ENCODE peak calls at places on chromosomes 11 and 22, in nine cellular contexts. S is astrocyte of the cerebellum, G is Peyer's patch, Z is mammary epithelial cell, V is lower leg skin, H is breast epithelium, R is HAP-1, T is GM23248, Y is tibial artery. X is an unnamed sample.
A peak's percentile ranks its signal among the peaks of the same experiment; 100 is the strongest.

GRCh38 chr11:13465909-13466371 is 2.9 kb upstream of the BTBD10 start:
- DNase-seq in Z (no peak), R (peak; percentile 34), H (no peak), V (no peak), Y (no peak), S (no peak), G (no peak), T (peak; percentile 54), X (no peak)

GRCh38 chr11:36465449-36466163 is 44.5 kb downstream of the TRAF6 start:
- DNase-seq in G (no peak), Y (no peak), H (no peak), V (no peak), T (peak; percentile 10), R (no peak), S (no peak), Z (peak; percentile 6), X (peak; percentile 38)

GRCh38 chr11:23021287-23021863 is 161.1 kb upstream of the CCDC179 start:
- DNase-seq in R (peak; percentile 52), Y (no peak), H (no peak), V (no peak), T (peak; percentile 57), Z (no peak), G (no peak), S (peak; percentile 4), X (no peak)

GRCh38 chr22:27213291-27213690 is 555.9 kb downstream of the MIAT start:
- DNase-seq in H (no peak), Y (no peak), R (no peak), G (no peak), T (peak; percentile 39), Z (no peak), S (peak; percentile 53), V (peak; percentile 74), X (no peak)

GRCh38 chr11:118841469-118842222 is 42.0 kb upstream of the CXCR5 start:
- DNase-seq in Z (no peak), V (no peak), T (no peak), R (no peak), H (no peak), G (no peak), S (no peak), Y (no peak), X (no peak)

GRCh38 chr11:8268530-8269461 is 5.1 kb upstream of the LMO1 start:
- DNase-seq in R (peak; percentile 47), T (peak; percentile 48), G (peak; percentile 35), H (no peak), S (no peak), Y (peak; percentile 46), V (peak; percentile 81), Z (no peak), X (no peak)

GRCh38 chr22:45129703-45130524 is 33.8 kb upstream of the NUP50 start:
- DNase-seq in V (no peak), Z (no peak), H (no peak), Y (no peak), S (no peak), T (no peak), R (no peak), G (no peak), X (no peak)

GRCh38 chr11:88202498-88202897 is 27.3 kb upstream of the RAB38 start:
- DNase-seq in T (no peak), S (no peak), H (no peak), Z (no peak), V (no peak), R (no peak), G (no peak), Y (no peak), X (no peak)

GRCh38 chr11:27718346-27718852 is 18.1 kb upstream of the BDNF start:
- DNase-seq in Y (peak; percentile 70), Z (peak; percentile 39), G (no peak), V (no peak), R (peak; percentile 9), T (peak; percentile 92), S (no peak), H (no peak), X (peak; percentile 91)

GRCh38 chr11:115080923-115081322 is 402.6 kb downstream of the NXPE2 start:
- DNase-seq in Y (no peak), S (no peak), R (no peak), Z (no peak), V (no peak), T (no peak), H (no peak), G (no peak), X (no peak)

GRCh38 chr11:24697722-24698121 is 200.9 kb downstream of the LUZP2 start:
- DNase-seq in Z (peak; percentile 30), G (no peak), Y (no peak), V (no peak), T (peak; percentile 6), S (no peak), R (no peak), H (no peak), X (peak; percentile 13)

GRCh38 chr11:19574916-19575315 is 137.7 kb upstream of the NAV2 start:
- DNase-seq in S (no peak), R (no peak), Y (no peak), T (no peak), G (no peak), H (no peak), V (peak; percentile 63), Z (no peak), X (no peak)

GRCh38 chr11:111775024-111775710 is 9.0 kb upstream of the PPP2R1B start:
- DNase-seq in Y (peak; percentile 87), Z (no peak), R (no peak), G (no peak), V (no peak), S (no peak), T (peak; percentile 21), H (no peak), X (no peak)

GRCh38 chr11:128492461-128492860 is 94.9 kb downstream of the ETS1 start:
- DNase-seq in H (no peak), R (no peak), V (no peak), Z (peak; percentile 40), T (peak; percentile 69), S (no peak), Y (no peak), G (no peak), X (no peak)

GRCh38 chr22:30357650-30358215 is 926 bp downstream of the CCDC157 start:
- DNase-seq in R (no peak), Z (no peak), Y (no peak), H (no peak), V (no peak), T (no peak), S (no peak), G (no peak), X (no peak)
- H3K4me3 ChIP-seq in R (peak overlapping the region; percentile 100), Z (peak overlapping the region; percentile 75), Y (peak overlapping the region; percentile 78), H (peak overlapping the region; percentile 82), V (no peak overlapping the region), T (peak overlapping the region; percentile 85), S (peak overlapping the region; percentile 65), G (peak overlapping the region; percentile 83), X (peak overlapping the region; percentile 93)

GRCh38 chr22:36864454-36865215 is 3.8 kb downstream of the NCF4 start:
- DNase-seq in G (no peak), Z (no peak), V (no peak), T (no peak), Y (no peak), R (no peak), S (no peak), H (no peak), X (no peak)

GRCh38 chr22:36863979-36864378 is 3.2 kb downstream of the NCF4 start:
- DNase-seq in G (no peak), Z (no peak), R (no peak), Y (no peak), S (no peak), T (no peak), H (no peak), V (no peak), X (no peak)

GRCh38 chr22:36860821-36861659 is at the start of gene NCF4:
- DNase-seq in T (no peak), G (no peak), S (no peak), Y (peak; percentile 80), V (peak; percentile 92), Z (no peak), H (no peak), R (no peak), X (no peak)

GRCh38 chr22:36863281-36863680 is 2.5 kb downstream of the NCF4 start:
- DNase-seq in Y (no peak), S (no peak), Z (no peak), H (no peak), R (no peak), V (peak; percentile 84), G (no peak), T (no peak), X (no peak)

GRCh38 chr22:36862251-36863242 is 1.7 kb downstream of the NCF4 start:
- DNase-seq in S (no peak), R (no peak), H (no peak), V (peak; percentile 84), Y (no peak), Z (no peak), T (no peak), G (no peak), X (no peak)
- H3K4me3 ChIP-seq in S (no peak overlapping the region), R (no peak overlapping the region), H (no peak overlapping the region), V (no peak overlapping the region), Y (no peak overlapping the region), Z (no peak overlapping the region), T (no peak overlapping the region), G (peak overlapping the region; percentile 31), X (no peak overlapping the region)

GRCh38 chr22:38713921-38714320 is 8.2 kb downstream of the GTPBP1 start:
- DNase-seq in R (peak; percentile 7), Y (no peak), Z (no peak), G (no peak), S (no peak), V (no peak), T (no peak), H (no peak), X (no peak)
- H3K4me3 ChIP-seq in R (no peak overlapping the region), Y (no peak overlapping the region), Z (no peak overlapping the region), G (no peak overlapping the region), S (no peak overlapping the region), V (no peak overlapping the region), T (no peak overlapping the region), H (no peak overlapping the region), X (no peak overlapping the region)

GRCh38 chr11:62953811-62954210 is 31.0 kb downstream of the SLC22A6 start:
- DNase-seq in Y (no peak), Z (no peak), V (peak; percentile 18), G (no peak), S (no peak), T (peak; percentile 47), H (no peak), R (no peak), X (no peak)
- H3K4me3 ChIP-seq in Y (no peak overlapping the region), Z (no peak overlapping the region), V (no peak overlapping the region), G (no peak overlapping the region), S (no peak overlapping the region), T (no peak overlapping the region), H (no peak overlapping the region), R (no peak overlapping the region), X (no peak overlapping the region)

GRCh38 chr22:40679249-40679963 is at the start of gene MCHR1:
- DNase-seq in T (peak; percentile 56), S (no peak), G (no peak), V (no peak), Z (no peak), R (no peak), H (no peak), Y (no peak), X (no peak)
- H3K4me3 ChIP-seq in T (peak within 1 kb of the TSS; percentile 58), S (peak within 1 kb of the TSS; percentile 19), G (no peak within 1 kb of the TSS), V (no peak within 1 kb of the TSS), Z (no peak within 1 kb of the TSS), R (no peak within 1 kb of the TSS), H (peak within 1 kb of the TSS; percentile 64), Y (peak within 1 kb of the TSS; percentile 25), X (peak within 1 kb of the TSS; percentile 51)

GRCh38 chr11:100340416-100341323 is 346.4 kb upstream of the ARHGAP42 start:
- DNase-seq in G (no peak), R (no peak), Z (peak; percentile 38), S (no peak), T (no peak), Y (no peak), V (no peak), H (no peak), X (no peak)
- H3K4me3 ChIP-seq in G (no peak overlapping the region), R (no peak overlapping the region), Z (no peak overlapping the region), S (no peak overlapping the region), T (no peak overlapping the region), Y (no peak overlapping the region), V (no peak overlapping the region), H (peak overlapping the region; percentile 9), X (no peak overlapping the region)

X was measured in skeletal muscle cell.